ENCODE peak calls at places on chromosomes 1 and 21, in five cellular contexts. One of them, this sample, is unnamed.

GRCh38 chr1:185634704-185635103 is 99.5 kb upstream of the HMCN1 start:
- DNase-seq in nephron progenitor cell: no peak
- DNase-seq in AG09309: no peak
- DNase-seq in HL-60: no peak
- DNase-seq in fibroblast of pulmonary artery: no peak
- DNase-seq in this sample: no peak

GRCh38 chr1:210800301-210800700 is 333.6 kb downstream of the KCNH1 start:
- DNase-seq in nephron progenitor cell: no peak
- DNase-seq in AG09309: no peak
- DNase-seq in HL-60: no peak
- DNase-seq in fibroblast of pulmonary artery: no peak
- DNase-seq in this sample: no peak

GRCh38 chr1:8598060-8598724 is 219.2 kb downstream of the RERE start:
- DNase-seq in nephron progenitor cell: no peak
- DNase-seq in AG09309: no peak
- DNase-seq in HL-60: no peak
- DNase-seq in fibroblast of pulmonary artery: peak; percentile 82
- DNase-seq in this sample: peak; percentile 52

GRCh38 chr1:174999926-175000696 is at the start of gene CACYBP:
- DNase-seq in nephron progenitor cell: no peak
- DNase-seq in AG09309: no peak
- DNase-seq in HL-60: peak; percentile 36
- DNase-seq in fibroblast of pulmonary artery: peak; percentile 30
- DNase-seq in this sample: peak; percentile 42

GRCh38 chr1:70553192-70553956 is 142.3 kb downstream of the CTH start:
- DNase-seq in nephron progenitor cell: no peak
- DNase-seq in AG09309: no peak
- DNase-seq in HL-60: no peak
- DNase-seq in fibroblast of pulmonary artery: no peak
- DNase-seq in this sample: no peak

GRCh38 chr1:213357403-213357802 is 306.4 kb downstream of the RPS6KC1 start:
- DNase-seq in nephron progenitor cell: no peak
- DNase-seq in AG09309: no peak
- DNase-seq in HL-60: no peak
- DNase-seq in fibroblast of pulmonary artery: no peak
- DNase-seq in this sample: no peak

GRCh38 chr1:46097149-46097472 is 35.3 kb downstream of the PIK3R3 start:
- DNase-seq in nephron progenitor cell: no peak
- DNase-seq in AG09309: no peak
- DNase-seq in HL-60: no peak
- DNase-seq in fibroblast of pulmonary artery: no peak
- DNase-seq in this sample: no peak

GRCh38 chr1:37765937-37766664 is 1.2 kb upstream of the EPHA10 start:
- DNase-seq in nephron progenitor cell: no peak
- DNase-seq in AG09309: no peak
- DNase-seq in HL-60: no peak
- DNase-seq in fibroblast of pulmonary artery: no peak
- DNase-seq in this sample: peak; percentile 75

GRCh38 chr1:174797398-174797797 is 202.3 kb upstream of the CACYBP start:
- DNase-seq in nephron progenitor cell: no peak
- DNase-seq in AG09309: no peak
- DNase-seq in HL-60: no peak
- DNase-seq in fibroblast of pulmonary artery: no peak
- DNase-seq in this sample: no peak

GRCh38 chr1:35324486-35324885 is 56.0 kb downstream of the ZMYM4 start:
- DNase-seq in nephron progenitor cell: no peak
- DNase-seq in AG09309: no peak
- DNase-seq in HL-60: peak; percentile 4
- DNase-seq in fibroblast of pulmonary artery: peak; percentile 49
- DNase-seq in this sample: no peak

GRCh38 chr1:242178924-242179708 is 180.2 kb upstream of the MAP1LC3C start:
- DNase-seq in nephron progenitor cell: no peak
- DNase-seq in AG09309: no peak
- DNase-seq in HL-60: no peak
- DNase-seq in fibroblast of pulmonary artery: no peak
- DNase-seq in this sample: peak; percentile 43

GRCh38 chr1:8873506-8874229 is 4.8 kb downstream of the ENO1 start:
- DNase-seq in nephron progenitor cell: no peak
- DNase-seq in AG09309: peak; percentile 97
- DNase-seq in HL-60: peak; percentile 95
- DNase-seq in fibroblast of pulmonary artery: peak; percentile 97
- DNase-seq in this sample: peak; percentile 83

GRCh38 chr1:152182942-152183341 is 23.9 kb upstream of the RPTN start:
- DNase-seq in nephron progenitor cell: no peak
- DNase-seq in AG09309: peak; percentile 79
- DNase-seq in HL-60: no peak
- DNase-seq in fibroblast of pulmonary artery: peak; percentile 83
- DNase-seq in this sample: no peak

GRCh38 chr1:21001042-21001441 is 175.7 kb downstream of the EIF4G3 start:
- DNase-seq in nephron progenitor cell: no peak
- DNase-seq in AG09309: no peak
- DNase-seq in HL-60: no peak
- DNase-seq in fibroblast of pulmonary artery: no peak
- DNase-seq in this sample: no peak

GRCh38 chr1:236701782-236702181 is 15.5 kb downstream of the ACTN2 start:
- DNase-seq in nephron progenitor cell: no peak
- DNase-seq in AG09309: no peak
- DNase-seq in HL-60: no peak
- DNase-seq in fibroblast of pulmonary artery: no peak
- DNase-seq in this sample: no peak

GRCh38 chr1:154757149-154757548 is 112.9 kb downstream of the KCNN3 start:
- DNase-seq in nephron progenitor cell: no peak
- DNase-seq in AG09309: no peak
- DNase-seq in HL-60: no peak
- DNase-seq in fibroblast of pulmonary artery: no peak
- DNase-seq in this sample: no peak

GRCh38 chr1:158177705-158178450 is 2.8 kb upstream of the CD1D start:
- DNase-seq in nephron progenitor cell: peak; percentile 91
- DNase-seq in AG09309: no peak
- DNase-seq in HL-60: peak; percentile 38
- DNase-seq in fibroblast of pulmonary artery: peak; percentile 71
- DNase-seq in this sample: peak; percentile 97

GRCh38 chr1:21654209-21654608 is 14.9 kb downstream of the RAP1GAP start:
- DNase-seq in nephron progenitor cell: no peak
- DNase-seq in AG09309: no peak
- DNase-seq in HL-60: no peak
- DNase-seq in fibroblast of pulmonary artery: no peak
- DNase-seq in this sample: no peak

GRCh38 chr1:199687321-199687720 is 340.2 kb upstream of the NR5A2 start:
- DNase-seq in nephron progenitor cell: no peak
- DNase-seq in AG09309: no peak
- DNase-seq in HL-60: no peak
- DNase-seq in fibroblast of pulmonary artery: peak; percentile 12
- DNase-seq in this sample: peak; percentile 46

GRCh38 chr1:197526736-197527371 is 248.4 kb downstream of the DENND1B start:
- DNase-seq in nephron progenitor cell: no peak
- DNase-seq in AG09309: no peak
- DNase-seq in HL-60: no peak
- DNase-seq in fibroblast of pulmonary artery: peak; percentile 57
- DNase-seq in this sample: peak; percentile 65

GRCh38 chr1:238331557-238331956 is 440.8 kb upstream of the ZP4 start:
- DNase-seq in nephron progenitor cell: no peak
- DNase-seq in AG09309: no peak
- DNase-seq in HL-60: no peak
- DNase-seq in fibroblast of pulmonary artery: no peak
- DNase-seq in this sample: no peak

GRCh38 chr1:59431566-59432294 is 134.8 kb downstream of the FGGY start:
- DNase-seq in nephron progenitor cell: no peak
- DNase-seq in AG09309: no peak
- DNase-seq in HL-60: no peak
- DNase-seq in fibroblast of pulmonary artery: no peak
- DNase-seq in this sample: no peak

GRCh38 chr1:6727535-6727934 is 25.9 kb upstream of the DNAJC11 start:
- DNase-seq in nephron progenitor cell: peak; percentile 74
- DNase-seq in AG09309: no peak
- DNase-seq in HL-60: peak; percentile 66
- DNase-seq in fibroblast of pulmonary artery: peak; percentile 71
- DNase-seq in this sample: peak; percentile 92

GRCh38 chr1:9182784-9183257 is 51.8 kb upstream of the H6PD start:
- DNase-seq in nephron progenitor cell: peak; percentile 33
- DNase-seq in AG09309: no peak
- DNase-seq in HL-60: no peak
- DNase-seq in fibroblast of pulmonary artery: no peak
- DNase-seq in this sample: peak; percentile 43

GRCh38 chr1:169099561-169099960 is 6.9 kb upstream of the ATP1B1 start:
- DNase-seq in nephron progenitor cell: no peak
- DNase-seq in AG09309: no peak
- DNase-seq in HL-60: no peak
- DNase-seq in fibroblast of pulmonary artery: no peak
- DNase-seq in this sample: no peak

GRCh38 chr1:64745181-64745985 is 508 bp downstream of the RAVER2 start:
- DNase-seq in nephron progenitor cell: peak; percentile 22
- DNase-seq in AG09309: no peak
- DNase-seq in HL-60: peak; percentile 69
- DNase-seq in fibroblast of pulmonary artery: peak; percentile 43
- DNase-seq in this sample: peak; percentile 49

GRCh38 chr21:41903559-41904351 is 24.6 kb upstream of the PRDM15 start:
- DNase-seq in nephron progenitor cell: no peak
- DNase-seq in AG09309: no peak
- DNase-seq in HL-60: no peak
- DNase-seq in fibroblast of pulmonary artery: no peak
- DNase-seq in this sample: no peak

GRCh38 chr1:246317723-246318359 is 189.2 kb downstream of the SMYD3 start:
- DNase-seq in nephron progenitor cell: no peak
- DNase-seq in AG09309: no peak
- DNase-seq in HL-60: no peak
- DNase-seq in fibroblast of pulmonary artery: peak; percentile 7
- DNase-seq in this sample: no peak

GRCh38 chr1:9289090-9289534 is 3.6 kb upstream of the SPSB1 start:
- DNase-seq in nephron progenitor cell: peak; percentile 82
- DNase-seq in AG09309: no peak
- DNase-seq in HL-60: peak; percentile 72
- DNase-seq in fibroblast of pulmonary artery: peak; percentile 87
- DNase-seq in this sample: peak; percentile 86

GRCh38 chr1:41583658-41584570 is 99.4 kb upstream of the EDN2 start:
- DNase-seq in nephron progenitor cell: no peak
- DNase-seq in AG09309: no peak
- DNase-seq in HL-60: no peak
- DNase-seq in fibroblast of pulmonary artery: no peak
- DNase-seq in this sample: peak; percentile 30

GRCh38 chr1:1981142-1981500 is 22.5 kb downstream of the CFAP74 start:
- DNase-seq in nephron progenitor cell: no peak
- DNase-seq in AG09309: no peak
- DNase-seq in HL-60: no peak
- DNase-seq in fibroblast of pulmonary artery: no peak
- DNase-seq in this sample: no peak
- TF ChIP-seq CTCF in nephron progenitor cell: no peak
- TF ChIP-seq CTCF in AG09309: no peak
- TF ChIP-seq CTCF in HL-60: no peak
- TF ChIP-seq CTCF in fibroblast of pulmonary artery: no peak
- TF ChIP-seq CTCF in this sample: no peak

GRCh38 chr1:99441234-99442095 is 177.2 kb downstream of the PLPPR4 start:
- DNase-seq in nephron progenitor cell: no peak
- DNase-seq in AG09309: peak; percentile 61
- DNase-seq in HL-60: no peak
- DNase-seq in fibroblast of pulmonary artery: peak; percentile 30
- DNase-seq in this sample: no peak
- TF ChIP-seq CTCF in nephron progenitor cell: no peak
- TF ChIP-seq CTCF in AG09309: no peak
- TF ChIP-seq CTCF in HL-60: no peak
- TF ChIP-seq CTCF in fibroblast of pulmonary artery: no peak
- TF ChIP-seq CTCF in this sample: no peak

GRCh38 chr21:34333150-34333739 is 30.6 kb upstream of the KCNE2 start:
- DNase-seq in nephron progenitor cell: no peak
- DNase-seq in AG09309: no peak
- DNase-seq in HL-60: no peak
- DNase-seq in fibroblast of pulmonary artery: peak; percentile 11
- DNase-seq in this sample: no peak

GRCh38 chr21:34337741-34338140 is 26.1 kb upstream of the KCNE2 start:
- DNase-seq in nephron progenitor cell: no peak
- DNase-seq in AG09309: no peak
- DNase-seq in HL-60: no peak
- DNase-seq in fibroblast of pulmonary artery: no peak
- DNase-seq in this sample: no peak

GRCh38 chr21:34336756-34337391 is 26.9 kb upstream of the KCNE2 start:
- DNase-seq in nephron progenitor cell: no peak
- DNase-seq in AG09309: no peak
- DNase-seq in HL-60: no peak
- DNase-seq in fibroblast of pulmonary artery: peak; percentile 52
- DNase-seq in this sample: no peak

GRCh38 chr21:34336245-34336644 is 27.6 kb upstream of the KCNE2 start:
- DNase-seq in nephron progenitor cell: no peak
- DNase-seq in AG09309: no peak
- DNase-seq in HL-60: no peak
- DNase-seq in fibroblast of pulmonary artery: peak; percentile 11
- DNase-seq in this sample: no peak

DNA sequence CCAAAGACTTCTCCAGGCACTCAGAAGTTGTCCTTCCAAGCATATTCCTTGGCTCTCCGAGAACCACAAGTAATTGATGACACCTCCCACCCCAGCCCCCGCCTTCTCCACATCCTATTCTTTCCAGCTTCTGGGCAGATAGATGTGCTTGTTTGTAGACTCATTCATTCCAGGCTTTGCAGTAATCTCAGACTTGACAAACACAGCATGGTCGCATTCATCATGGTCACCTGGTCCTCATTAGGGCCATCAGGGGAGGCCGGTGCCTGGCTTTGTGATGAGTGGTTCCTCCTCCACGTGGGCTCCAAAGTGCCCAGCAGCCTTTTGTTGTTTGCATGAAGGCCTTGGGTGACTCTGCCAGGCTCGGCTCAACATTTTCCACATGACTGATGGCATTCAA is 28.5 kb upstream of the KCNE2 start:
- DNase-seq in nephron progenitor cell: no peak
- DNase-seq in AG09309: no peak
- DNase-seq in HL-60: no peak
- DNase-seq in fibroblast of pulmonary artery: no peak
- DNase-seq in this sample: no peak
- TF ChIP-seq CTCF in nephron progenitor cell: no peak
- TF ChIP-seq CTCF in AG09309: no peak
- TF ChIP-seq CTCF in HL-60: no peak
- TF ChIP-seq CTCF in fibroblast of pulmonary artery: no peak
- TF ChIP-seq CTCF in this sample: no peak

DNA sequence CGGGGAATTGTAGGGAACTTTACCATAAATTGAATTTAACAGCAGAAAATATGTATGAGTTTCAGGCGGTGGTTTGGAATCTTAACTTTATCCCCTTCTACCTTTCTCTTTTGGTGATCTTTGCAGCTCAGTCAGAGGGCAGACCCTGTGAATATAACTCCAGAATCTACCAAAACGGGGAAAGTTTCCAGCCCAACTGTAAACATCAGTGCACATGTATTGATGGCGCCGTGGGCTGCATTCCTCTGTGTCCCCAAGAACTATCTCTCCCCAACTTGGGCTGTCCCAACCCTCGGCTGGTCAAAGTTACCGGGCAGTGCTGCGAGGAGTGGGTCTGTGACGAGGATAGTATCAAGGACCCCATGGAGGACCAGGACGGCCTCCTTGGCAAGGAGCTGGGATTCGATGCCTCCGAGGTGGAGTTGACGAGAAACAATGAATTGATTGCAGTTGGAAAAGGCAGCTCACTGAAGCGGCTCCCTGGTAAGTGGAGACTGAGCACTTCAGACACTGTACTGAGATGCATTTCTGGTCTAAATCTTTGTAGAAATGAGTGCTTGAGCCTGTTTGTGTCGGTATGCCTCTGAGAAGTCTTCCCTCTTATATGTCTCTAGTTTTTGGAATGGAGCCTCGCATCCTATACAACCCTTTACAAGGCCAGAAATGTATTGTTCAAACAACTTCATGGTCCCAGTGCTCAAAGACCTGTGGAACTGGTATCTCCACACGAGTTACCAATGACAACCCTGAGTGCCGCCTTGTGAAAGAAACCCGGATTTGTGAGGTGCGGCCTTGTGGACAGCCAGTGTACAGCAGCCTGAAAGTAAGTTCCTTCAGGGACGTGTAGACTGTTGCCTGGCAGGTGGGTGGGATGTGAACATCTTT is 1.5 kb downstream of the CCN1 start:
- DNase-seq in nephron progenitor cell: peak; percentile 33
- DNase-seq in AG09309: no peak
- DNase-seq in HL-60: no peak
- DNase-seq in fibroblast of pulmonary artery: peak; percentile 88
- DNase-seq in this sample: peak; percentile 73
- TF ChIP-seq CTCF in nephron progenitor cell: peak; percentile 10
- TF ChIP-seq CTCF in AG09309: peak; percentile 35
- TF ChIP-seq CTCF in HL-60: no peak
- TF ChIP-seq CTCF in fibroblast of pulmonary artery: peak; percentile 36
- TF ChIP-seq CTCF in this sample: peak; percentile 41